ENCODE peak calls at places on chromosome 9, in four cellular contexts. V, I, M and P are unnamed samples. For H3K36me3, the result is how much of the 10 kb centered on the place peaks cover.

GRCh38 chr9:108022246-108022935 is 532.8 kb upstream of the KLF4 start:
- DNase-seq in V (no peak), I (no peak), M (no peak), P (no peak)

GRCh38 chr9:117153021-117153420 is 261.8 kb downstream of the ASTN2 start:
- DNase-seq in I (no peak), M (no peak), V (no peak), P (no peak)

GRCh38 chr9:115635680-115636383 is 517.8 kb upstream of the PAPPA start:
- DNase-seq in V (no peak), I (no peak), M (no peak), P (no peak)

GRCh38 chr9:2817987-2818386 is 25.9 kb downstream of the PUM3 start:
- DNase-seq in I (no peak), M (no peak), V (no peak), P (no peak)

GRCh38 chr9:91071185-91071990 is 269.8 kb downstream of the SYK start:
- DNase-seq in M (peak), I (peak), V (no peak), P (no peak)

GRCh38 chr9:72978724-72979123 is 25.9 kb upstream of the ALDH1A1 start:
- DNase-seq in V (no peak), M (no peak), I (no peak), P (no peak)

GRCh38 chr9:137734181-137734580 is 115.4 kb downstream of the EHMT1 start:
- DNase-seq in M (no peak), I (no peak), V (no peak), P (no peak)

GRCh38 chr9:90219548-90220118 is 423.0 kb downstream of the DIRAS2 start:
- DNase-seq in I (peak), M (peak), V (no peak), P (peak)

GRCh38 chr9:23830949-23831730 is 5.1 kb upstream of the ELAVL2 start:
- DNase-seq in V (no peak), I (peak), M (no peak), P (no peak)

GRCh38 chr9:97910273-97910844 is 11.9 kb downstream of the TRMO start:
- DNase-seq in I (no peak), M (no peak), V (no peak), P (no peak)

GRCh38 chr9:114000671-114001409 is 77.3 kb downstream of the AMBP start:
- DNase-seq in V (no peak), I (no peak), M (no peak), P (no peak)

GRCh38 chr9:129185991-129186390 is 7.9 kb upstream of the IER5L start:
- DNase-seq in I (no peak), V (no peak), M (no peak), P (no peak)

GRCh38 chr9:124286292-124286931 is 28.7 kb downstream of the NEK6 start:
- DNase-seq in M (no peak), V (peak), I (no peak), P (no peak)

GRCh38 chr9:92986175-92987110 is 39.1 kb downstream of the FGD3 start:
- DNase-seq in V (no peak), I (no peak), M (no peak), P (no peak)

GRCh38 chr9:84851935-84852585 is 182.5 kb downstream of the NTRK2 start:
- DNase-seq in M (no peak), V (no peak), I (no peak), P (peak)

GRCh38 chr9:115018547-115019435 is 88.4 kb upstream of the TNFSF8 start:
- DNase-seq in V (no peak), M (no peak), I (no peak), P (no peak)

GRCh38 chr9:110160685-110161084 is 47.3 kb downstream of the C9orf152 start:
- DNase-seq in I (no peak), V (no peak), M (no peak), P (no peak)

GRCh38 chr9:112430006-112430522 is 50.2 kb downstream of the HSDL2 start:
- DNase-seq in V (no peak), I (no peak), M (peak), P (no peak)

GRCh38 chr9:130711469-130711868 is 17.9 kb downstream of the EXOSC2 start:
- DNase-seq in I (no peak), V (no peak), M (no peak), P (no peak)

GRCh38 chr9:104075801-104076753 is 18.0 kb upstream of the SMC2 start:
- DNase-seq in V (no peak), I (no peak), M (no peak), P (no peak)

GRCh38 chr9:129258124-129258822 is 80.2 kb upstream of the IER5L start:
- DNase-seq in I (peak), M (peak), V (no peak), P (peak)

GRCh38 chr9:96382175-96382574 is 1.3 kb downstream of the SLC35D2 start:
- DNase-seq in M (peak), I (no peak), V (no peak), P (no peak)

GRCh38 chr9:78298046-78298511 is 1.2 kb downstream of the PSAT1 start:
- DNase-seq in V (no peak), M (peak), I (peak), P (no peak)

GRCh38 chr9:20382460-20383071 is 239.7 kb downstream of the MLLT3 start:
- DNase-seq in M (peak), V (no peak), I (no peak), P (no peak)

GRCh38 chr9:124199474-124199873 is 58.3 kb upstream of the NEK6 start:
- DNase-seq in I (no peak), V (no peak), M (no peak), P (no peak)

GRCh38 chr9:79670269-79670961 is 98.7 kb downstream of the TLE4 start:
- DNase-seq in I (no peak), M (no peak), V (no peak), P (no peak)

GRCh38 chr9:13904311-13904710 is 409.6 kb downstream of the NFIB start:
- DNase-seq in I (no peak), M (no peak), V (no peak), P (no peak)

GRCh38 chr9:77475641-77476473 is 172.3 kb downstream of the GNA14 start:
- DNase-seq in I (no peak), M (no peak), V (no peak), P (no peak)

GRCh38 chr9:136178773-136179075 is 26.2 kb downstream of the LHX3 start:
- DNase-seq in M (no peak), V (no peak), I (peak), P (no peak)

GRCh38 chr9:106420511-106420944 is 442.4 kb upstream of the ZNF462 start:
- DNase-seq in I (no peak), V (peak), M (no peak), P (no peak)

GRCh38 chr9:132609184-132609583 is 26.8 kb downstream of the BARHL1 start:
- DNase-seq in I (no peak), V (no peak), M (no peak), P (no peak)

GRCh38 chr9:132609829-132610228 is 27.4 kb downstream of the BARHL1 start:
- DNase-seq in I (no peak), M (no peak), V (no peak), P (no peak)

GRCh38 chr9:132600326-132600984 is 18.0 kb downstream of the BARHL1 start:
- DNase-seq in M (no peak), I (no peak), V (no peak), P (no peak)

GRCh38 chr9:132602207-132602606 is 19.8 kb downstream of the BARHL1 start:
- DNase-seq in M (no peak), I (no peak), V (no peak), P (no peak)

DNA sequence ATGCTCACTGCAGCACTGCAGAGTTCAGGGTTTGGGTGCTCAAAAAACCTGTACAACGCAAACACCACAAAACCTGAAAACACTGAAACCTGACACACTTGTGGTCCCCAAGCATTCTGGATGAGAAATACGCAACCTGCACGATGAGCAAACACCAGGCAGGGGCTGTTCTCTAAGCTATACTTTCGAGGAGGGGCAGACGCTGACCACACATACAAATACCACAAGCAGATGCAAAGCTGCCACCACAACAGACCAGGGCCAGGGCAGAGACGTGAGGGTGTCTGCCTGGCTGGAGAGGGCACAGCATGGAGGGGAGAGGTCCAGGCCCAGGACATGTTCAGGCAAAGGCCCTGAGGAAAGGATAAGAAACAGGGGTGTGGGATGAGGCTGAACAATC is 23.0 kb downstream of the BARHL1 start:
- DNase-seq in I (no peak), V (no peak), M (no peak), P (no peak)
- H3K36me3 ChIP-seq in I (under half), V (under half), M (under half), P (half or more)

GRCh38 chr9:125700791-125701190 is 6.2 kb downstream of the MAPKAP1 start:
- DNase-seq in M (no peak), V (peak), I (no peak), P (peak)
- H3K9ac ChIP-seq in M (no peak), V (peak), I (no peak), P (no peak)

GRCh38 chr9:99095565-99095964 is 9.3 kb upstream of the TGFBR1 start:
- DNase-seq in M (no peak), I (no peak), V (no peak), P (no peak)

GRCh38 chr9:99090366-99091130 is 14.4 kb upstream of the TGFBR1 start:
- DNase-seq in I (no peak), V (no peak), M (no peak), P (no peak)

GRCh38 chr9:99093492-99093791 is 11.5 kb upstream of the TGFBR1 start:
- DNase-seq in I (no peak), M (no peak), V (no peak), P (no peak)

GRCh38 chr9:99096409-99096808 is 8.5 kb upstream of the TGFBR1 start:
- DNase-seq in I (no peak), V (no peak), M (no peak), P (no peak)

GRCh38 chr9:99092643-99093491 is 12.0 kb upstream of the TGFBR1 start:
- DNase-seq in I (no peak), M (no peak), V (no peak), P (no peak)
- TF ChIP-seq SUZ12 in I (no peak), M (no peak), V (no peak), P (no peak)

GRCh38 chr9:127535396-127535795 is 76.7 kb upstream of the STXBP1 start:
- DNase-seq in I (no peak), V (no peak), M (no peak), P (no peak)
- H3K36me3 ChIP-seq in I (under half), V (under half), M (under half), P (half or more)

DNA sequence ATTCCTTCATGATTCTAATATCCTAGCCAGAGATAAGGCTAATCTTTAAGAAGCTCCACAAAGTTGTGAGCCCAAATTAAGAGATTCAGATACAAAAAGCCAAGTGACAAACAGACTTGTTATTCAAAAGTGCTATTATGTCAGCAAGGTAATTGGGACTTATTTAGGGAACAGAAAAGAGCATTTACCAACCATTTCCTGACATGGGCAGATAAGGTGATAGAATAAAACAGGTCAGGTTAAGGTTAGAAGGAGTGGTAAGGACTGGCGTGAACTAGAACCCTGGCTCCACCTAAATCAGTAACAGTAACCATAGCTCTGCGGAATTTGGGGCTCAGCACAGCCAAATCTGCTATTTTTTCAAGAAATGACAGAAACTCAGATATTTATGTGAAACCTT is 10.0 kb upstream of the ERMP1 start:
- DNase-seq in M (no peak), V (no peak), I (no peak), P (no peak)
- H3K9ac ChIP-seq in M (peak), V (no peak), I (no peak), P (no peak)

GRCh38 chr9:71552480-71552879 is 215.8 kb downstream of the CEMIP2 start:
- DNase-seq in M (no peak), V (no peak), I (peak), P (no peak)

GRCh38 chr9:71544464-71544863 is 223.8 kb downstream of the CEMIP2 start:
- DNase-seq in I (no peak), V (no peak), M (no peak), P (no peak)

GRCh38 chr9:71549023-71549422 is 219.3 kb downstream of the CEMIP2 start:
- DNase-seq in V (peak), I (no peak), M (no peak), P (no peak)
- TF ChIP-seq SUZ12 in V (no peak), I (no peak), M (no peak), P (no peak)